ENCODE peak calls at places on chromosomes 1 and 21, in seven cellular contexts. S is HepG2, Q is thoracic aorta, H is transverse colon, I is body of pancreas, F is psoas muscle, N is PC-3. Z is an unnamed sample.

GRCh38 chr1:230157409-230158390 is 90.7 kb downstream of the GALNT2 start:
- DNase-seq in S (peak; percentile 88), Q (no peak), H (no peak), I (no peak), F (no peak), N (peak; percentile 51), Z (no peak)

GRCh38 chr1:118944546-118944945 is 43.6 kb downstream of the TBX15 start:
- DNase-seq in S (no peak), Q (no peak), H (no peak), I (no peak), F (peak; percentile 34), N (no peak), Z (no peak)

GRCh38 chr1:106435269-106435668 is 621.2 kb upstream of the PRMT6 start:
- DNase-seq in S (no peak), Q (no peak), H (no peak), I (no peak), F (no peak), N (peak; percentile 12), Z (no peak)

GRCh38 chr1:56525463-56526155 is 53.8 kb downstream of the PLPP3 start:
- DNase-seq in S (no peak), Q (no peak), H (peak; percentile 27), I (no peak), F (no peak), N (peak; percentile 56), Z (peak; percentile 41)

GRCh38 chr1:74357150-74357549 is 122.0 kb downstream of the TNNI3K start:
- DNase-seq in S (no peak), Q (no peak), H (no peak), I (no peak), F (no peak), N (no peak), Z (no peak)

GRCh38 chr21:15289896-15290841 is 225.4 kb upstream of the NRIP1 start:
- DNase-seq in S (peak; percentile 22), Q (no peak), H (peak; percentile 80), I (peak; percentile 72), F (peak; percentile 46), N (no peak), Z (no peak)

GRCh38 chr1:70487910-70488665 is 77.0 kb downstream of the CTH start:
- DNase-seq in S (peak; percentile 43), Q (no peak), H (peak; percentile 14), I (peak; percentile 25), F (no peak), N (peak; percentile 73), Z (no peak)

GRCh38 chr21:45532826-45533730 is 9.2 kb downstream of the SLC19A1 start:
- DNase-seq in S (no peak), Q (no peak), H (peak; percentile 90), I (no peak), F (peak; percentile 7), N (no peak), Z (no peak)

GRCh38 chr1:14470802-14471201 is 127.7 kb upstream of the KAZN start:
- DNase-seq in S (no peak), Q (no peak), H (no peak), I (no peak), F (no peak), N (no peak), Z (no peak)

GRCh38 chr21:37082856-37083611 is 10.0 kb downstream of the TTC3 start:
- DNase-seq in S (peak; percentile 89), Q (no peak), H (no peak), I (no peak), F (no peak), N (no peak), Z (no peak)

GRCh38 chr1:91526496-91526895 is 25.8 kb downstream of the CDC7 start:
- DNase-seq in S (no peak), Q (no peak), H (no peak), I (no peak), F (no peak), N (no peak), Z (no peak)

GRCh38 chr1:41404308-41404755 is 43.1 kb downstream of the FOXO6 start:
- DNase-seq in S (no peak), Q (no peak), H (no peak), I (no peak), F (no peak), N (peak; percentile 22), Z (no peak)

GRCh38 chr1:112436384-112437156 is 40.6 kb downstream of the CTTNBP2NL start:
- DNase-seq in S (no peak), Q (no peak), H (no peak), I (no peak), F (no peak), N (no peak), Z (no peak)

GRCh38 chr1:2274231-2274967 is 46.3 kb downstream of the SKI start:
- DNase-seq in S (no peak), Q (no peak), H (no peak), I (no peak), F (no peak), N (no peak), Z (no peak)

GRCh38 chr1:230381049-230381467 is 45.1 kb downstream of the PGBD5 start:
- DNase-seq in S (peak; percentile 35), Q (no peak), H (peak; percentile 16), I (peak; percentile 67), F (no peak), N (no peak), Z (no peak)

GRCh38 chr21:16969636-16970035 is 543.2 kb upstream of the CXADR start:
- DNase-seq in S (no peak), Q (no peak), H (no peak), I (no peak), F (no peak), N (no peak), Z (no peak)

GRCh38 chr1:231020139-231020601 is 19.9 kb downstream of the FAM89A start:
- DNase-seq in S (no peak), Q (no peak), H (no peak), I (no peak), F (no peak), N (peak; percentile 78), Z (no peak)

GRCh38 chr1:46102769-46103476 is 29.5 kb downstream of the PIK3R3 start:
- DNase-seq in S (no peak), Q (no peak), H (no peak), I (no peak), F (no peak), N (peak; percentile 75), Z (no peak)

GRCh38 chr1:214362188-214362882 is 81.4 kb downstream of the SMYD2 start:
- DNase-seq in S (no peak), Q (no peak), H (no peak), I (no peak), F (peak; percentile 51), N (no peak), Z (peak; percentile 85)

GRCh38 chr1:184752656-184753055 is 2.0 kb downstream of the EDEM3 start:
- DNase-seq in S (no peak), Q (no peak), H (no peak), I (no peak), F (no peak), N (no peak), Z (no peak)

GRCh38 chr1:147472953-147473734 is 68.2 kb upstream of the BCL9 start:
- DNase-seq in S (no peak), Q (no peak), H (no peak), I (no peak), F (no peak), N (peak; percentile 74), Z (no peak)

GRCh38 chr1:36150296-36151132 is 1.2 kb upstream of the TRAPPC3 start:
- DNase-seq in S (peak; percentile 86), Q (peak; percentile 88), H (peak; percentile 94), I (peak; percentile 93), F (peak; percentile 93), N (peak; percentile 95), Z (peak; percentile 98)

GRCh38 chr1:226888816-226889215 is 18.4 kb downstream of the PSEN2 start:
- DNase-seq in S (no peak), Q (no peak), H (no peak), I (no peak), F (no peak), N (no peak), Z (peak; percentile 53)
- H3K4me1 ChIP-seq in S (no peaks in the 10 kb centered on the region), Q (peaks cover 3% of the 10 kb centered on the region), H (no peaks in the 10 kb centered on the region), I (no peaks in the 10 kb centered on the region), F (peaks cover 3% of the 10 kb centered on the region), N (no peaks in the 10 kb centered on the region), Z (no peaks in the 10 kb centered on the region)

GRCh38 chr1:60111118-60111517 is 37.5 kb upstream of the C1orf87 start:
- DNase-seq in S (no peak), Q (no peak), H (no peak), I (no peak), F (no peak), N (no peak), Z (no peak)

GRCh38 chr1:60118119-60118518 is 44.5 kb upstream of the C1orf87 start:
- DNase-seq in S (no peak), Q (no peak), H (no peak), I (no peak), F (no peak), N (no peak), Z (peak; percentile 21)

GRCh38 chr1:60114735-60115318 is 41.3 kb upstream of the C1orf87 start:
- DNase-seq in S (no peak), Q (no peak), H (no peak), I (no peak), F (no peak), N (no peak), Z (no peak)
- TF ChIP-seq CTCF in S (no peak), Q (no peak), H (no peak), I (no peak), F (no peak), N (no peak), Z (no peak)

GRCh38 chr1:208219098-208219658 is 25.0 kb downstream of the PLXNA2 start:
- DNase-seq in S (no peak), Q (no peak), H (no peak), I (no peak), F (no peak), N (no peak), Z (no peak)
- H3K4me1 ChIP-seq in S (no peaks in the 10 kb centered on the region), Q (peaks cover 25% of the 10 kb centered on the region), H (peaks cover 8% of the 10 kb centered on the region), I (peaks cover 38% of the 10 kb centered on the region), F (peaks cover 62% of the 10 kb centered on the region), N (peaks cover 55% of the 10 kb centered on the region), Z (peaks cover 43% of the 10 kb centered on the region)

GRCh38 chr1:21940492-21940891 is 3.4 kb upstream of the HSPG2 start:
- DNase-seq in S (no peak), Q (no peak), H (no peak), I (no peak), F (no peak), N (no peak), Z (no peak)

GRCh38 chr1:21941370-21941769 is 4.3 kb upstream of the HSPG2 start:
- DNase-seq in S (no peak), Q (no peak), H (no peak), I (no peak), F (no peak), N (no peak), Z (no peak)

GRCh38 chr1:21938791-21939538 is 1.9 kb upstream of the HSPG2 start:
- DNase-seq in S (no peak), Q (no peak), H (no peak), I (no peak), F (no peak), N (no peak), Z (no peak)

GRCh38 chr1:21937372-21938121 is 437 bp upstream of the HSPG2 start:
- DNase-seq in S (peak; percentile 72), Q (no peak), H (peak; percentile 81), I (peak; percentile 88), F (peak; percentile 88), N (peak; percentile 84), Z (peak; percentile 93)

GRCh38 chr1:21939650-21940374 is 2.7 kb upstream of the HSPG2 start:
- DNase-seq in S (peak; percentile 83), Q (peak; percentile 76), H (peak; percentile 81), I (peak; percentile 81), F (peak; percentile 92), N (peak; percentile 93), Z (peak; percentile 91)
- TF ChIP-seq CTCF in S (peak; percentile 57), Q (peak; percentile 76), H (peak; percentile 42), I (peak; percentile 69), F (peak; percentile 44), N (peak; percentile 54), Z (peak; percentile 64)